ENCODE peak calls at places on chromosomes 11 and 22, in four cellular contexts. Z, E, F and H are unnamed samples.
A peak's percentile ranks its signal among the peaks of the same experiment; 100 is the strongest.

GRCh38 chr11:2208691-2209369 is 37.2 kb upstream of the TH start:
- DNase-seq in E (no peak), Z (no peak), F (no peak), H (no peak)

GRCh38 chr11:35803115-35803514 is 140.5 kb downstream of the TRIM44 start:
- DNase-seq in Z (no peak), F (no peak), E (no peak), H (no peak)

GRCh38 chr11:111736191-111736590 is 30.0 kb downstream of the PPP2R1B start:
- DNase-seq in F (no peak), E (no peak), Z (no peak), H (no peak)

GRCh38 chr11:8501838-8502237 is 92.2 kb downstream of the STK33 start:
- DNase-seq in Z (no peak), E (no peak), F (no peak), H (no peak)

GRCh38 chr11:10878408-10879214 is 20.8 kb upstream of the ZBED5 start:
- DNase-seq in E (no peak), F (no peak), Z (no peak), H (no peak)

GRCh38 chr22:47626428-47627390 is 864.3 kb downstream of the TBC1D22A start:
- DNase-seq in E (no peak), F (no peak), Z (no peak), H (no peak)

GRCh38 chr11:95790933-95791247 is 592 bp downstream of the CEP57 start:
- DNase-seq in Z (peak; percentile 21), F (peak; percentile 38), E (peak; percentile 28), H (no peak)

GRCh38 chr22:29798318-29798717 is 31.1 kb downstream of the UQCR10 start:
- DNase-seq in E (no peak), Z (no peak), F (no peak), H (no peak)

GRCh38 chr11:106998126-106998525 is 20.1 kb downstream of the GUCY1A2 start:
- DNase-seq in Z (no peak), E (no peak), F (no peak), H (peak; percentile 74)

GRCh38 chr11:3042496-3043314 is 14.5 kb downstream of the CARS1 start:
- DNase-seq in E (no peak), F (no peak), Z (no peak), H (no peak)

GRCh38 chr22:40345271-40345670 is 1.0 kb upstream of the ADSL start:
- DNase-seq in F (peak; percentile 40), Z (no peak), E (no peak), H (no peak)

GRCh38 chr11:76577199-76577920 is 93.2 kb downstream of the LRRC32 start:
- DNase-seq in E (no peak), F (no peak), Z (no peak), H (peak; percentile 28)

GRCh38 chr11:13928566-13929251 is 33.8 kb upstream of the SPON1 start:
- DNase-seq in Z (no peak), F (no peak), E (no peak), H (peak; percentile 56)

GRCh38 chr11:95088946-95089619 is 563 bp upstream of the ENDOD1 start:
- DNase-seq in F (no peak), Z (no peak), E (no peak), H (no peak)

GRCh38 chr22:33652596-33652995 is 267.7 kb downstream of the LARGE1 start:
- DNase-seq in F (no peak), Z (no peak), E (no peak), H (no peak)

GRCh38 chr11:19683141-19683805 is 29.4 kb upstream of the NAV2 start:
- DNase-seq in Z (no peak), F (no peak), E (no peak), H (no peak)

GRCh38 chr22:19765477-19766234 is 5.1 kb downstream of the TBX1 start:
- DNase-seq in Z (no peak), F (no peak), E (no peak), H (no peak)

GRCh38 chr22:40463017-40463631 is 92.7 kb downstream of the SGSM3 start:
- DNase-seq in Z (peak; percentile 31), F (peak; percentile 50), E (no peak), H (no peak)

GRCh38 chr11:118705111-118705741 is 25.8 kb upstream of the TREH start:
- DNase-seq in F (peak; percentile 53), Z (no peak), E (no peak), H (no peak)

GRCh38 chr22:49725516-49725915 is 102.2 kb downstream of the BRD1 start:
- DNase-seq in Z (no peak), F (no peak), E (no peak), H (no peak)

GRCh38 chr22:43862074-43862881 is at the start of gene SULT4A1:
- DNase-seq in Z (no peak), F (no peak), E (no peak), H (peak; percentile 9)

GRCh38 chr11:89441606-89442005 is 49.6 kb downstream of the NOX4 start:
- DNase-seq in F (no peak), E (no peak), Z (no peak), H (no peak)